ENCODE peak calls at places on chromosomes 13 and 19, in six cellular contexts. One of them, this sample, is unnamed.
A peak's percentile ranks its signal among the peaks of the same experiment; 100 is the strongest.

GRCh38 chr13:92537485-92537884 is 689.1 kb upstream of the GPC6 start:
- DNase-seq in hepatocyte: peak; percentile 28
- DNase-seq in heart left ventricle: no peak
- DNase-seq in cardiac muscle cell: no peak
- DNase-seq in left lung: no peak
- DNase-seq in transverse colon: no peak
- DNase-seq in this sample: no peak

GRCh38 chr13:75550159-75550567 is 572 bp downstream of the UCHL3 start:
- DNase-seq in hepatocyte: peak; percentile 75
- DNase-seq in heart left ventricle: no peak
- DNase-seq in cardiac muscle cell: peak; percentile 43
- DNase-seq in left lung: no peak
- DNase-seq in transverse colon: peak; percentile 41
- DNase-seq in this sample: no peak

GRCh38 chr13:76809369-76809768 is 76.8 kb downstream of the KCTD12 start:
- DNase-seq in hepatocyte: no peak
- DNase-seq in heart left ventricle: no peak
- DNase-seq in cardiac muscle cell: no peak
- DNase-seq in left lung: no peak
- DNase-seq in transverse colon: no peak
- DNase-seq in this sample: no peak

GRCh38 chr19:7729831-7730285 is 2.1 kb downstream of the CLEC4G start:
- DNase-seq in hepatocyte: no peak
- DNase-seq in heart left ventricle: no peak
- DNase-seq in cardiac muscle cell: no peak
- DNase-seq in left lung: no peak
- DNase-seq in transverse colon: no peak
- DNase-seq in this sample: no peak

GRCh38 chr19:46137915-46138473 is 10.0 kb upstream of the IGFL2 start:
- DNase-seq in hepatocyte: no peak
- DNase-seq in heart left ventricle: no peak
- DNase-seq in cardiac muscle cell: no peak
- DNase-seq in left lung: no peak
- DNase-seq in transverse colon: no peak
- DNase-seq in this sample: no peak

GRCh38 chr13:37791699-37792098 is 77.9 kb downstream of the TRPC4 start:
- DNase-seq in hepatocyte: no peak
- DNase-seq in heart left ventricle: no peak
- DNase-seq in cardiac muscle cell: no peak
- DNase-seq in left lung: no peak
- DNase-seq in transverse colon: no peak
- DNase-seq in this sample: no peak

GRCh38 chr19:41198559-41198958 is 5.5 kb downstream of the CYP2S1 start:
- DNase-seq in hepatocyte: no peak
- DNase-seq in heart left ventricle: no peak
- DNase-seq in cardiac muscle cell: no peak
- DNase-seq in left lung: no peak
- DNase-seq in transverse colon: no peak
- DNase-seq in this sample: no peak

GRCh38 chr19:19410553-19411550 is 5.4 kb downstream of the GATAD2A start:
- DNase-seq in hepatocyte: no peak
- DNase-seq in heart left ventricle: no peak
- DNase-seq in cardiac muscle cell: no peak
- DNase-seq in left lung: no peak
- DNase-seq in transverse colon: no peak
- DNase-seq in this sample: no peak

GRCh38 chr19:45442927-45443461 is 19.3 kb upstream of the ERCC1 start:
- DNase-seq in hepatocyte: peak; percentile 63
- DNase-seq in heart left ventricle: peak; percentile 46
- DNase-seq in cardiac muscle cell: no peak
- DNase-seq in left lung: peak; percentile 80
- DNase-seq in transverse colon: peak; percentile 52
- DNase-seq in this sample: peak; percentile 46

GRCh38 chr19:5698635-5699422 is 8.7 kb downstream of the RPL36 start:
- DNase-seq in hepatocyte: peak; percentile 3
- DNase-seq in heart left ventricle: no peak
- DNase-seq in cardiac muscle cell: no peak
- DNase-seq in left lung: no peak
- DNase-seq in transverse colon: no peak
- DNase-seq in this sample: no peak

GRCh38 chr19:5695649-5696195 is 5.6 kb downstream of the RPL36 start:
- DNase-seq in hepatocyte: peak; percentile 8
- DNase-seq in heart left ventricle: no peak
- DNase-seq in cardiac muscle cell: no peak
- DNase-seq in left lung: peak; percentile 57
- DNase-seq in transverse colon: no peak
- DNase-seq in this sample: no peak

GRCh38 chr19:5696196-5697021 is 6.3 kb downstream of the RPL36 start:
- DNase-seq in hepatocyte: no peak
- DNase-seq in heart left ventricle: no peak
- DNase-seq in cardiac muscle cell: no peak
- DNase-seq in left lung: no peak
- DNase-seq in transverse colon: no peak
- DNase-seq in this sample: no peak

GRCh38 chr19:5697890-5698634 is 8.0 kb downstream of the RPL36 start:
- DNase-seq in hepatocyte: peak; percentile 3
- DNase-seq in heart left ventricle: no peak
- DNase-seq in cardiac muscle cell: no peak
- DNase-seq in left lung: no peak
- DNase-seq in transverse colon: no peak
- DNase-seq in this sample: no peak

DNA sequence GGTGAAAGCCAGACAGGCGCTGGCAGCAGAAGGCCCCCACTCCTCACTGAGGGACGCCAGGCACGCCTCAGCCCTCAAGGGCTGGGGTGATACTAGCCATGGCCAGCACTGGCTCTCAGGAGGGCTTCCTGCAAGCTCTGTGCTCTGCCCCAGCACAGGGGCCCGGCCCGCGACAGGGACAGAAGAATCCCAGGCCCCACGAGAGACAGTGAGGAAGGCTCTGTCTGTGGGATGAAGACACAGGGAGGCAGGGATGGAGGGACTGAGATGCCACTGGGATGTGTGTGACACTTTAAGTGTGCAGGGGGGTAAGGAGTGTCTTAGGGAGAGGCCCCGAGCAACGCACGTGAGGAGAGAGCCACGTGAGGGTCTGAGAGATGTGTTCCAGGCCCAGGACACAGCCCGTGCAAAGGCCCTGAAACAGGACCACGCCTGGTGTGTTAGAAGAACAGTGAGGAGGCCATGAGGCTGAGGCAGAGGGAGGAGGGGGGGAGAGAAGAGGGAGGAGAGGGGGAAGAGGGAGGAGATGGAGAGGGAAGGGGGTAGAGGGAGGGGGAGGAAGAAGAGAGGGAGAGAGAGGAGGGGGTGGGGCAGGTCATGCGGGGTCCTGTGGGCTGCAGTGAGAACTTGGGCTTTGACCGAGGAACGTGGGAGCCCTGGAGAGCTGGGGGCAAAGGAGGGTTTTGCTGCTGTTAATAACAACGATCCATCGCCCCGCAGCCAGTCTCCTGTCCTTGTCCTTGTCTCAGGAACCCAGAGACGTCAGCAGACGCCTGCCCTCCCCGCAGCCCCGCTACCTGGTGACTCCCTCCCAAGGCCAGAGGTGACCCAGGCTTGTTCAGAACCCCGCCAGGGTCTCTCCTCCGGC is 7.2 kb downstream of the RPL36 start:
- DNase-seq in hepatocyte: peak; percentile 7
- DNase-seq in heart left ventricle: no peak
- DNase-seq in cardiac muscle cell: no peak
- DNase-seq in left lung: no peak
- DNase-seq in transverse colon: no peak
- DNase-seq in this sample: no peak
- TF ChIP-seq CTCF in hepatocyte: no peak
- TF ChIP-seq CTCF in heart left ventricle: no peak
- TF ChIP-seq CTCF in cardiac muscle cell: no peak
- TF ChIP-seq CTCF in left lung: no peak
- TF ChIP-seq CTCF in transverse colon: no peak
- TF ChIP-seq CTCF in this sample: no peak

GRCh38 chr19:48933382-48933932 is at the start of gene DHDH:
- DNase-seq in hepatocyte: peak; percentile 93
- DNase-seq in heart left ventricle: peak; percentile 52
- DNase-seq in cardiac muscle cell: peak; percentile 92
- DNase-seq in left lung: peak; percentile 96
- DNase-seq in transverse colon: peak; percentile 91
- DNase-seq in this sample: peak; percentile 67
- H3K27ac ChIP-seq in hepatocyte: no peak within 1 kb of the TSS
- H3K27ac ChIP-seq in heart left ventricle: no peak within 1 kb of the TSS
- H3K27ac ChIP-seq in cardiac muscle cell: no peak within 1 kb of the TSS
- H3K27ac ChIP-seq in left lung: peak within 1 kb of the TSS; percentile 34
- H3K27ac ChIP-seq in transverse colon: no peak within 1 kb of the TSS
- H3K27ac ChIP-seq in this sample: no peak within 1 kb of the TSS

GRCh38 chr19:12733369-12733896 is 1.1 kb downstream of the TRIR start:
- DNase-seq in hepatocyte: peak; percentile 48
- DNase-seq in heart left ventricle: no peak
- DNase-seq in cardiac muscle cell: no peak
- DNase-seq in left lung: no peak
- DNase-seq in transverse colon: no peak
- DNase-seq in this sample: no peak

GRCh38 chr19:12733907-12734214 is 623 bp downstream of the TRIR start:
- DNase-seq in hepatocyte: no peak
- DNase-seq in heart left ventricle: no peak
- DNase-seq in cardiac muscle cell: no peak
- DNase-seq in left lung: no peak
- DNase-seq in transverse colon: no peak
- DNase-seq in this sample: no peak

GRCh38 chr19:12727745-12728433 is 4.2 kb upstream of the TNPO2 start:
- DNase-seq in hepatocyte: no peak
- DNase-seq in heart left ventricle: no peak
- DNase-seq in cardiac muscle cell: no peak
- DNase-seq in left lung: no peak
- DNase-seq in transverse colon: no peak
- DNase-seq in this sample: no peak

GRCh38 chr19:12730054-12730453 is 4.4 kb downstream of the TRIR start:
- DNase-seq in hepatocyte: no peak
- DNase-seq in heart left ventricle: no peak
- DNase-seq in cardiac muscle cell: no peak
- DNase-seq in left lung: no peak
- DNase-seq in transverse colon: no peak
- DNase-seq in this sample: no peak

DNA sequence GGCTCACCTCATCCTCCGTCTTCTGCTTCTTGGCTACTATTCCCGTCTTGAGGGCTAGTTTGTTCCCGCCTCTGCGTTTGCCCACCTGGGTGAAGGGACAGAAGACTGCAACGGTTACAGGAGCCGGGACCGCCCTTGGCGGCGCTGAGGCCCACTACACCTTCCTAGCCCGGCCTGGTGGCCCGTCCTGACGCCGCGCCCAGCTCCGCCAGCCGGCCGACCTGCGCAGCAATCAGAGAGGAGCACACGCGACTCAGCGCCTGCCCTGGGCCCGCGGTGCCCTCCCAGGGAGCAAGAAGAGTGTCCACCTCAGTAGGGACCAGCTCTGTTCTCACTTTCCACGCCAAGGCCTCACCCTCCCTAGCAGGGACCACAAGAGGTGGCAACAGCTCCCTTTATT is 3.1 kb downstream of the TRIR start:
- DNase-seq in hepatocyte: no peak
- DNase-seq in heart left ventricle: no peak
- DNase-seq in cardiac muscle cell: no peak
- DNase-seq in left lung: no peak
- DNase-seq in transverse colon: no peak
- DNase-seq in this sample: no peak
- H3K4me1 ChIP-seq in hepatocyte: peaks cover 10% of the 10 kb centered on the region
- H3K4me1 ChIP-seq in heart left ventricle: peaks cover 40% of the 10 kb centered on the region
- H3K4me1 ChIP-seq in cardiac muscle cell: peaks cover 6% of the 10 kb centered on the region
- H3K4me1 ChIP-seq in left lung: peaks cover 54% of the 10 kb centered on the region
- H3K4me1 ChIP-seq in transverse colon: peaks cover 14% of the 10 kb centered on the region
- H3K4me1 ChIP-seq in this sample: peaks cover 45% of the 10 kb centered on the region

GRCh38 chr19:15249912-15250634 is 17.8 kb upstream of the EPHX3 start:
- DNase-seq in hepatocyte: peak; percentile 39
- DNase-seq in heart left ventricle: peak; percentile 84
- DNase-seq in cardiac muscle cell: no peak
- DNase-seq in left lung: no peak
- DNase-seq in transverse colon: no peak
- DNase-seq in this sample: peak; percentile 65

GRCh38 chr19:15250635-15250993 is 18.4 kb upstream of the EPHX3 start:
- DNase-seq in hepatocyte: no peak
- DNase-seq in heart left ventricle: no peak
- DNase-seq in cardiac muscle cell: no peak
- DNase-seq in left lung: no peak
- DNase-seq in transverse colon: no peak
- DNase-seq in this sample: no peak

GRCh38 chr19:15248648-15249559 is 16.7 kb upstream of the EPHX3 start:
- DNase-seq in hepatocyte: peak; percentile 69
- DNase-seq in heart left ventricle: peak; percentile 88
- DNase-seq in cardiac muscle cell: no peak
- DNase-seq in left lung: peak; percentile 87
- DNase-seq in transverse colon: peak; percentile 74
- DNase-seq in this sample: peak; percentile 89

GRCh38 chr19:15248106-15248505 is 15.9 kb upstream of the EPHX3 start:
- DNase-seq in hepatocyte: no peak
- DNase-seq in heart left ventricle: peak; percentile 71
- DNase-seq in cardiac muscle cell: no peak
- DNase-seq in left lung: no peak
- DNase-seq in transverse colon: no peak
- DNase-seq in this sample: no peak

DNA sequence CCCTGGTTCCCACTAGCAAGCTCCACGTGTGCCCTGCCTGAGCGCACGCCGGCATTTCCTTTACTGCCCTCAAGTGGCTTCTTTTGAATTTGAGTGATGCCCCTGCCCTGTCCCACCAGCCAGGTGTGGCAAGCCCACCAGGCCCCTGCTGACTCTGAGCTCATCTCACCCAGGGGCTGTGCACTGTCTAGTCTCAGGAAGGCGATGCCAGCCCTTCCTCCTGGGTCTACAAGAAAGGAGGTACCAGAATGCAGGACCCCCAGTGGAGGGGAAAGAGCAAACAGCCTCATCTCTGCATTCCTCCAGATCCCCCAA is 17.3 kb upstream of the EPHX3 start:
- DNase-seq in hepatocyte: no peak
- DNase-seq in heart left ventricle: no peak
- DNase-seq in cardiac muscle cell: no peak
- DNase-seq in left lung: no peak
- DNase-seq in transverse colon: no peak
- DNase-seq in this sample: no peak
- TF ChIP-seq CTCF in hepatocyte: no peak
- TF ChIP-seq CTCF in heart left ventricle: no peak
- TF ChIP-seq CTCF in cardiac muscle cell: no peak
- TF ChIP-seq CTCF in left lung: no peak
- TF ChIP-seq CTCF in transverse colon: no peak
- TF ChIP-seq CTCF in this sample: no peak

GRCh38 chr19:47158879-47159509 is 28.4 kb downstream of the SAE1 start:
- DNase-seq in hepatocyte: no peak
- DNase-seq in heart left ventricle: no peak
- DNase-seq in cardiac muscle cell: no peak
- DNase-seq in left lung: no peak
- DNase-seq in transverse colon: no peak
- DNase-seq in this sample: no peak

GRCh38 chr19:47155141-47155540 is 24.5 kb downstream of the SAE1 start:
- DNase-seq in hepatocyte: no peak
- DNase-seq in heart left ventricle: peak; percentile 13
- DNase-seq in cardiac muscle cell: no peak
- DNase-seq in left lung: no peak
- DNase-seq in transverse colon: peak; percentile 17
- DNase-seq in this sample: peak; percentile 29

GRCh38 chr19:47157455-47158321 is 27.1 kb downstream of the SAE1 start:
- DNase-seq in hepatocyte: peak; percentile 26
- DNase-seq in heart left ventricle: peak; percentile 70
- DNase-seq in cardiac muscle cell: peak; percentile 78
- DNase-seq in left lung: no peak
- DNase-seq in transverse colon: peak; percentile 64
- DNase-seq in this sample: peak; percentile 45

GRCh38 chr19:47158367-47158791 is 27.7 kb downstream of the SAE1 start:
- DNase-seq in hepatocyte: no peak
- DNase-seq in heart left ventricle: peak; percentile 23
- DNase-seq in cardiac muscle cell: no peak
- DNase-seq in left lung: no peak
- DNase-seq in transverse colon: peak; percentile 14
- DNase-seq in this sample: no peak

GRCh38 chr19:47156861-47157454 is 26.3 kb downstream of the SAE1 start:
- DNase-seq in hepatocyte: no peak
- DNase-seq in heart left ventricle: no peak
- DNase-seq in cardiac muscle cell: no peak
- DNase-seq in left lung: no peak
- DNase-seq in transverse colon: no peak
- DNase-seq in this sample: no peak
- H3K27ac ChIP-seq in hepatocyte: peak overlapping the region; percentile 81
- H3K27ac ChIP-seq in heart left ventricle: peak overlapping the region; percentile 86
- H3K27ac ChIP-seq in cardiac muscle cell: peak overlapping the region; percentile 99
- H3K27ac ChIP-seq in left lung: peak overlapping the region; percentile 83
- H3K27ac ChIP-seq in transverse colon: peak overlapping the region; percentile 88
- H3K27ac ChIP-seq in this sample: peak overlapping the region; percentile 93

This sample was measured in left ventricle myocardium inferior.